ENCODE peak calls at places on chromosomes 11 and 22, in four cellular contexts. T is endodermal cell, A is ovary, O is HCT116. E is an unnamed sample. For H3K4me1 and H3K36me3, the result is how much of the 10 kb centered on the place peaks cover.

GRCh38 chr22:23862103-23862502 is 4.4 kb downstream of the SLC2A11 start:
- DNase-seq in A (no peak), T (peak), O (peak), E (no peak)

GRCh38 chr11:78339483-78339882 is 78.1 kb downstream of the GAB2 start:
- DNase-seq in A (no peak), T (no peak), O (no peak), E (no peak)

GRCh38 chr11:69339916-69340565 is 46.1 kb downstream of the MYEOV start:
- DNase-seq in T (peak), O (no peak), A (no peak), E (no peak)

GRCh38 chr11:61460474-61460881 is 30.6 kb downstream of the SDHAF2 start:
- DNase-seq in T (no peak), A (no peak), O (no peak), E (no peak)

GRCh38 chr22:36999463-36999862 is 19.8 kb downstream of the TST start:
- DNase-seq in A (no peak), T (no peak), O (peak), E (no peak)

GRCh38 chr11:2440646-2441045 is 3.7 kb downstream of the TRPM5 start:
- DNase-seq in O (no peak), A (no peak), T (no peak), E (no peak)

GRCh38 chr22:40182231-40182835 is 4.6 kb downstream of the TNRC6B start:
- DNase-seq in T (no peak), O (no peak), A (no peak), E (no peak)

GRCh38 chr11:47083913-47084312 is 92.8 kb downstream of the ARFGAP2 start:
- DNase-seq in A (no peak), T (no peak), O (no peak), E (no peak)

GRCh38 chr22:49574205-49574604 is 253.5 kb downstream of the BRD1 start:
- DNase-seq in A (no peak), T (peak), O (no peak), E (no peak)

GRCh38 chr11:65384301-65384889 is 1.9 kb upstream of the SLC25A45 start:
- DNase-seq in O (no peak), T (peak), A (no peak), E (no peak)

GRCh38 chr11:69483696-69484426 is 2.4 kb downstream of the LINC01488 start:
- DNase-seq in A (no peak), O (no peak), T (no peak), E (no peak)

GRCh38 chr22:38412435-38413084 is 42.4 kb downstream of the KCNJ4 start:
- DNase-seq in A (no peak), T (peak), O (no peak), E (peak)

GRCh38 chr11:8071616-8072581 is 9.1 kb upstream of the TUB start:
- DNase-seq in A (no peak), T (peak), O (no peak), E (no peak)

GRCh38 chr11:28858076-28858475 is 749.9 kb downstream of the METTL15 start:
- DNase-seq in T (no peak), O (no peak), A (no peak), E (no peak)

GRCh38 chr11:831132-831864 is 1.5 kb upstream of the CD151 start:
- DNase-seq in T (no peak), O (no peak), A (no peak), E (no peak)

GRCh38 chr11:68326334-68327215 is 14.2 kb downstream of the LRP5 start:
- DNase-seq in O (no peak), T (no peak), A (no peak), E (no peak)

GRCh38 chr11:41955635-41956400 is 496.4 kb upstream of the LRRC4C start:
- DNase-seq in O (no peak), A (no peak), T (no peak), E (no peak)

GRCh38 chr11:129702410-129703390 is 112.9 kb upstream of the TMEM45B start:
- DNase-seq in O (no peak), T (no peak), A (no peak), E (no peak)

GRCh38 chr22:28710112-28710888 is 30.7 kb upstream of the TTC28 start:
- DNase-seq in A (no peak), T (no peak), O (no peak), E (no peak)

GRCh38 chr11:106397787-106398355 is 320.4 kb downstream of the AASDHPPT start:
- DNase-seq in O (no peak), A (no peak), T (no peak), E (no peak)

GRCh38 chr11:41978951-41979350 is 519.5 kb upstream of the LRRC4C start:
- DNase-seq in A (no peak), T (no peak), O (no peak), E (no peak)

GRCh38 chr11:113141010-113141409 is 173.4 kb upstream of the TTC12 start:
- DNase-seq in A (no peak), O (no peak), T (no peak), E (no peak)

GRCh38 chr11:87179621-87180020 is 141.9 kb downstream of the TMEM135 start:
- DNase-seq in A (no peak), T (no peak), O (no peak), E (no peak)

GRCh38 chr22:23063539-23064380 is 6.6 kb upstream of the GNAZ start:
- DNase-seq in T (peak), A (no peak), O (no peak), E (peak)

GRCh38 chr22:43566021-43566420 is 154.2 kb downstream of the MPPED1 start:
- DNase-seq in A (no peak), T (no peak), O (no peak), E (no peak)

GRCh38 chr11:106001304-106002012 is 20.6 kb downstream of the MSANTD4 start:
- DNase-seq in O (no peak), A (no peak), T (no peak), E (no peak)

GRCh38 chr11:102614485-102614884 is 10.6 kb downstream of the MMP20 start:
- DNase-seq in O (no peak), A (no peak), T (no peak), E (no peak)

GRCh38 chr22:44838316-44839016 is 86.1 kb downstream of the ARHGAP8 start:
- DNase-seq in A (no peak), T (no peak), O (no peak), E (peak)

GRCh38 chr11:27497284-27497866 is 9.2 kb downstream of the LIN7C start:
- DNase-seq in T (no peak), O (no peak), A (no peak), E (no peak)

GRCh38 chr11:38553033-38553432 is 1955.0 kb upstream of the RAG2 start:
- DNase-seq in O (no peak), T (no peak), A (no peak), E (no peak)

GRCh38 chr22:24440718-24441405 is 13.5 kb downstream of the ADORA2A start:
- DNase-seq in A (no peak), T (peak), O (no peak), E (peak)

GRCh38 chr22:30781271-30781875 is 86.7 kb downstream of the OSBP2 start:
- DNase-seq in A (no peak), O (no peak), T (no peak), E (no peak)

GRCh38 chr22:20582520-20583361 is 75.3 kb downstream of the MED15 start:
- DNase-seq in O (no peak), A (no peak), T (no peak), E (peak)

GRCh38 chr11:130798280-130798679 is 118.0 kb downstream of the SNX19 start:
- DNase-seq in O (no peak), A (no peak), T (no peak), E (peak)

GRCh38 chr11:68429661-68430060 is 30.9 kb upstream of the PPP6R3 start:
- DNase-seq in A (no peak), T (no peak), O (no peak), E (no peak)

GRCh38 chr22:21832291-21833290 is 34.9 kb downstream of the MAPK1 start:
- DNase-seq in O (no peak), A (no peak), T (peak), E (no peak)

GRCh38 chr11:29984544-29984943 is 32.3 kb downstream of the KCNA4 start:
- DNase-seq in A (no peak), T (no peak), O (no peak), E (no peak)
- H3K27ac ChIP-seq in A (no peak), T (no peak), O (no peak), E (no peak)

GRCh38 chr11:72741429-72741833 is 10.8 kb downstream of the ARAP1 start:
- DNase-seq in A (no peak), T (no peak), O (no peak), E (no peak)
- H3K4me1 ChIP-seq in A (under half), T (under half), O (under half), E (half or more)

GRCh38 chr11:93807980-93808379 is 23.9 kb downstream of the MED17 start:
- DNase-seq in A (no peak), O (no peak), T (no peak), E (no peak)
- H3K36me3 ChIP-seq in A (under half), O (half or more), T (half or more), E (half or more)

DNA sequence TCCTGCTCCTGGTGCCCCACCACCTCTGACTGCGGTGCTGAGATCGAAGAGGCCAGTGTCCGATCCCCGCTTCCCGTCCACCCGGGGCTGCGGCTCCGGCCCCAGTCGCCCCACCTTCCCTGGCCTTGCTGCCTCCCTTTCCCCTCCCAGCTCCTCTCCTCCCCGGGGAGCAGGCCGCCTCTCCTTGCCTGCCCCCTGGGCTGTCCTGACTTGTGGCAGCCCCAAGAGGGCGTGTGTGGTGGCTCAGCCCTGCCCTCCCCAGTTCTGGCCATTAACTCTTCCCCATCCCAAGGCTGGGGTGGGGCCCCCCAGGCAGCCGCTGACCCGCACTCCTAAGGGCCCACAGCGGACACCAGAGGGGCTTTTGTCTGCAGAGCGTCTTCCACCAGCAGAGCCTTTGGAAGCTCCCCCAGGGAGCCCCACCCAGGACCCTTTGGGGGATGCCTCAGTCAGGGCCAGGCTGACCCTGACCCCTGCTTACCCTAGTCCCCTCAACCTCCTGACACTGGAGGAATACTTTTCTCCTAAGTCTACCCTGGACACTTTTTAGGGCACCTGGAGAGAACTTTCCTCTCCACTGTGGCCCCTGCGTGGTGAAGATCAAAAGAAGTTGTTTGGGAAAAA is 16.7 kb downstream of the RTN4RL2 start:
- DNase-seq in O (no peak), T (peak), A (no peak), E (no peak)
- H3K27ac ChIP-seq in O (no peak), T (no peak), A (no peak), E (no peak)

GRCh38 chr11:9568854-9569587 is 4.4 kb upstream of the WEE1 start:
- DNase-seq in O (peak), T (peak), A (peak), E (no peak)
- H3K4me1 ChIP-seq in O (under half), T (under half), A (under half), E (under half)

DNA sequence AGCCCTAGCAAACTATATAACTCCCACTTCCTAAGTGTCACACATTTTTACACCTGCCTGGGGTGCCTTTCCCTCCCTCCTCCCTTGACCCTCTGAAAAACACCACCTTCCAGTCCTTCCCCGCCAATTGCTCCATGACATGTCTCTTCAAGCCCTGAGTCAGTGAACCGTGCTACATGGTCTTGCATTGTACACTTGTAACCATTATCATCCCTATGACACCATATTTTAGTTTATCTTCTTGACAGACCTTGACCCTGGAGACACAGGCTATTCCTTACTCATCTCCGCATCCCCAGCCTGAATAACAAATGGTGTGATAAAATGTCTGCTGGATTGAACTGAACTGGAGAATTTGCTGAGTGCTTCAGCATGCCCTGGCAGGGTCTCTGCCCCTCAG is 36.9 kb downstream of the TNKS1BP1 start:
- DNase-seq in O (no peak), A (no peak), T (no peak), E (no peak)
- H3K36me3 ChIP-seq in O (under half), A (under half), T (under half), E (under half)

GRCh38 chr11:64305075-64305690 is at the start of gene ESRRA:
- DNase-seq in O (peak), T (peak), A (peak), E (peak)

GRCh38 chr11:64304316-64305072 is 830 bp upstream of the ESRRA start:
- DNase-seq in A (peak), O (peak), T (peak), E (peak)

GRCh38 chr11:64305691-64306562 is 603 bp downstream of the ESRRA start:
- DNase-seq in T (peak), A (peak), O (peak), E (peak)

GRCh38 chr11:64303109-64304031 is 2.0 kb upstream of the ESRRA start:
- DNase-seq in A (peak), T (no peak), O (no peak), E (peak)

GRCh38 chr11:64304032-64304315 is 1.4 kb upstream of the ESRRA start:
- DNase-seq in T (no peak), A (no peak), O (no peak), E (peak)
- H3K27ac ChIP-seq in T (no peak), A (no peak), O (peak), E (peak)

GRCh38 chr22:17831527-17832251 is 57.4 kb upstream of the BID start:
- DNase-seq in A (peak), O (no peak), T (no peak), E (no peak)
- H3K4me1 ChIP-seq in A (under half), O (under half), T (under half), E (under half)

DNA sequence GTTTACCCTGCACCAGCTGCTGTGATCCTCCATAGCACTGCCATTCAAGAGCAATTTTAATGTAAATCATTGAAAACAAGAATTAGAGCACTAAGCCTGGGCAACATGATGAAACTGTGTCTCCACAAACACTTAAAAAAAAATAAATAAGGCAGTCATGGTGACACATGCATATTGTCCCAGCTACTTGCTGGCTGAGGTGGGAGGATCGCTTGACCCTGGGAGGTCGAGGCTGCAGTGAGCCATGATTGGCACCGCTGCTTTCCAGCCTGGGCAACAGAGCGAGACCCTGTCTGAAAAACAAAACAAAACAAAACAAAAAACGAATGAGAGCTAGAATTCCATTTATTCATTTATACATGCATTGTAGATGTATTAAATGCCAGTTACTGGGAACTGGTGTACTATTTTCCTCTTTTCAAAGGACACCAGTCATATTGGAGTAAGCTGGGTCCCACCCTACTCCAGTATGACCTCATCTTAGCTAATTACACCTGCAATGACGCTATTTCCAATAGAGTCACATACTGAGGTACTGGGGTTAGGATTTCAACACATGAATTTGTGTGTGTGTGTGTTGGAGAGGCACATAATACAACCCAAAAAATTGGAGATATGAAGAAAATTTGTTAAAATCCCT is 101.9 kb downstream of the MICAL2 start:
- DNase-seq in A (no peak), T (no peak), O (no peak), E (no peak)
- H3K36me3 ChIP-seq in A (under half), T (under half), O (under half), E (half or more)